ENCODE peak calls at places on chromosomes 11 and 22, in five cellular contexts. L is astrocyte of the spinal cord, J is tibial artery, R is right atrium auricular region, A is HFF-Myc. W is an unnamed sample.

GRCh38 chr11:83120328-83120727 is 36.6 kb upstream of the PCF11 start:
- DNase-seq in L (no peak), A (no peak), J (no peak), R (no peak), W (no peak)

GRCh38 chr11:71491531-71492329 is 35.3 kb upstream of the KRTAP5-7 start:
- DNase-seq in J (no peak), A (no peak), L (no peak), R (peak), W (no peak)

GRCh38 chr11:65423516-65424199 is 1.1 kb downstream of the NEAT1 start:
- DNase-seq in L (peak), J (peak), A (no peak), R (no peak), W (no peak)

GRCh38 chr22:27022256-27022655 is 364.9 kb downstream of the MIAT start:
- DNase-seq in A (no peak), R (no peak), L (no peak), J (no peak), W (no peak)

GRCh38 chr11:70796601-70797000 is 398.3 kb downstream of the CTTN start:
- DNase-seq in J (no peak), L (no peak), A (no peak), R (no peak), W (no peak)

GRCh38 chr11:76510060-76511047 is 65.5 kb downstream of the EMSY start:
- DNase-seq in J (no peak), R (no peak), L (peak), A (no peak), W (no peak)

GRCh38 chr11:110076388-110076965 is 16.7 kb upstream of the ZC3H12C start:
- DNase-seq in A (no peak), L (no peak), J (no peak), R (no peak), W (peak)

GRCh38 chr11:380996-381395 is 11.7 kb downstream of the B4GALNT4 start:
- DNase-seq in L (no peak), A (no peak), J (no peak), R (no peak), W (no peak)

GRCh38 chr11:3894128-3894731 is 38.8 kb downstream of the STIM1 start:
- DNase-seq in J (no peak), R (no peak), A (no peak), L (no peak), W (peak)

GRCh38 chr11:127074151-127074761 is 73.7 kb upstream of the KIRREL3 start:
- DNase-seq in R (no peak), A (peak), J (no peak), L (peak), W (peak)

GRCh38 chr22:29207231-29207550 is 1.5 kb downstream of the EMID1 start:
- DNase-seq in R (no peak), A (no peak), J (no peak), L (no peak), W (no peak)

GRCh38 chr22:29842740-29843139 is 4.7 kb upstream of the ASCC2 start:
- DNase-seq in J (peak), L (peak), A (peak), R (peak), W (peak)

GRCh38 chr11:60836866-60837510 is 4.9 kb upstream of the CCDC86 start:
- DNase-seq in J (no peak), R (no peak), A (no peak), L (no peak), W (no peak)

GRCh38 chr11:89491141-89491690 is at the start of gene NOX4:
- DNase-seq in J (peak), R (peak), A (no peak), L (peak), W (peak)

GRCh38 chr22:30506507-30506968 is 1.0 kb upstream of the SEC14L4 start:
- DNase-seq in R (no peak), A (no peak), J (no peak), L (no peak), W (no peak)

GRCh38 chr11:35619754-35620640 is 1.7 kb downstream of the FJX1 start:
- DNase-seq in R (no peak), J (no peak), A (no peak), L (peak), W (peak)

GRCh38 chr11:28245131-28245530 is 136.9 kb downstream of the METTL15 start:
- DNase-seq in R (no peak), L (peak), A (no peak), J (no peak), W (no peak)

GRCh38 chr22:38505595-38506117 is 455 bp downstream of the DDX17 start:
- DNase-seq in L (peak), A (no peak), R (peak), J (peak), W (peak)

GRCh38 chr11:85752890-85753581 is 57.9 kb downstream of the SYTL2 start:
- DNase-seq in L (no peak), R (no peak), J (no peak), A (no peak), W (no peak)

GRCh38 chr11:78474451-78474850 is 56.8 kb upstream of the GAB2 start:
- DNase-seq in J (no peak), R (no peak), A (no peak), L (no peak), W (no peak)

GRCh38 chr11:117431436-117431835 is 103.8 kb downstream of the CEP164 start:
- DNase-seq in J (no peak), R (no peak), A (no peak), L (no peak), W (no peak)

GRCh38 chr11:93236741-93237675 is 39.2 kb upstream of the SLC36A4 start:
- DNase-seq in A (peak), L (peak), R (no peak), J (no peak), W (peak)

GRCh38 chr11:128522943-128523518 is 64.3 kb downstream of the ETS1 start:
- DNase-seq in L (no peak), R (no peak), J (no peak), A (no peak), W (no peak)

GRCh38 chr11:31692466-31692865 is 118.7 kb downstream of the PAX6 start:
- DNase-seq in J (no peak), A (no peak), L (no peak), R (no peak), W (no peak)

GRCh38 chr11:121513807-121514206 is 61.0 kb upstream of the SORL1-AS1 start:
- DNase-seq in A (no peak), J (no peak), L (no peak), R (no peak), W (no peak)

GRCh38 chr22:17086750-17087149 is 1.9 kb downstream of the IL17RA start:
- DNase-seq in L (no peak), A (no peak), J (peak), R (no peak), W (no peak)

GRCh38 chr11:33885338-33886005 is 6.4 kb downstream of the LMO2 start:
- DNase-seq in A (no peak), J (no peak), R (no peak), L (no peak), W (no peak)

GRCh38 chr11:124114942-124115781 is at the start of gene VWA5A:
- DNase-seq in A (peak), R (peak), J (peak), L (peak), W (peak)

GRCh38 chr22:22877523-22878210 is 9.9 kb upstream of the IGLL5 start:
- DNase-seq in R (no peak), J (no peak), L (peak), A (peak), W (peak)

GRCh38 chr11:84260862-84261261 is 974.7 kb upstream of the CCDC90B start:
- DNase-seq in L (peak), J (no peak), R (no peak), A (no peak), W (no peak)

GRCh38 chr22:48270731-48271130 is 1508.3 kb downstream of the TBC1D22A start:
- DNase-seq in J (no peak), L (no peak), R (no peak), A (no peak), W (no peak)

GRCh38 chr11:3132831-3133455 is 32.2 kb downstream of the OSBPL5 start:
- DNase-seq in R (no peak), A (no peak), J (no peak), L (no peak), W (no peak)

GRCh38 chr11:76910620-76911414 is 50.1 kb downstream of the ACER3 start:
- DNase-seq in A (no peak), J (peak), L (no peak), R (no peak), W (peak)

GRCh38 chr11:108592591-108593213 is 866 bp downstream of the EXPH5 start:
- DNase-seq in R (no peak), A (no peak), J (peak), L (no peak), W (no peak)

GRCh38 chr22:39530692-39531331 is 1.7 kb downstream of the RPS19BP1 start:
- DNase-seq in L (peak), J (no peak), A (no peak), R (no peak), W (peak)

GRCh38 chr22:50059185-50059880 is 1.2 kb upstream of the TTLL8 start:
- DNase-seq in R (no peak), J (no peak), A (no peak), L (no peak), W (peak)
- TF ChIP-seq CTCF in R (no peak), J (no peak), A (no peak), L (no peak), W (no peak)

DNA sequence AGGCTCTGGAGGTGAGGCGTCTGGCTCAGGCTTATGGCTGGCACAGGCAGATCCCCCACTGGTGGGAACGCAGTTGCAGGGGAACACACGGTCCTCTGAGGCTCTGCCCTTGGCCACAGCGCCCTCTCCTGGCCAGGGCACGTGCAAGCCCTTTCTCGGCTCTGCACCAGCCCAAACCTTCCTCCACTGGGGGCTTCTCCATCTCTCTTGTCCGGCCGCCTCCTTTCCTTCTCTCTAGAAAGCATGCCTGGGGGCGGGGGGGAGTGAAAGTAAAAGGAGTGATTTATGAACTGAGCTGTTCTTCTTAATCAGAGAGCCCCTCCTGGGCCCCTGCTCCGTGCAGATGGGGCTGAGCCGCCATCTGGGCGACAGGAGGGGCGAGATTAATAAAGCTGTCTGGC is 56.5 kb downstream of the TP53I11 start:
- DNase-seq in J (peak), A (no peak), L (peak), R (peak), W (peak)
- TF ChIP-seq CTCF in J (peak), A (peak), L (peak), R (peak), W (peak)

DNA sequence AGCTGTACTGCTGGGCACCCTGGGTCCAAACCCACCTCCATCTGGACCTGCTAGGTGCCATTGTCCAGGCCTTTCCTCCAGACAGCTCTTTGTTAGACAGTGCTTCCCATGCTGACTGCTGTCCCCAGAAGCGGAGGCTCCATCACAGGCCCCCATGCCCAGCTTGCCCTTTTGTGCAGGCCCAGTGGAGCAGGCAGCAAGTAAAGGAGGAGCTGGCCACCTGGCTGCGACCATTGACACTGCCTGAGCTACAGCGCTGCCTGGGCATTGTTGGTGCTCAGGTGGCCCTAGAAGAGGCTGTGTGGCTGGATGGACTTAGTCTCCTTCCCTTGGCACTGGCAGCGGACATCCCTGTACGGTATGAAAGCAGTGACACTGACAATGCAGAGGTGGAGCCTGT is 1.5 kb downstream of the DNHD1 start:
- DNase-seq in R (no peak), L (no peak), A (no peak), J (no peak), W (no peak)
- TF ChIP-seq CTCF in R (no peak), L (no peak), A (no peak), J (no peak), W (no peak)

GRCh38 chr22:20060700-20061480 is 19.2 kb upstream of the DGCR8 start:
- DNase-seq in L (no peak), R (no peak), J (no peak), A (no peak), W (no peak)
- TF ChIP-seq CTCF in L (no peak), R (no peak), J (no peak), A (no peak), W (no peak)

DNA sequence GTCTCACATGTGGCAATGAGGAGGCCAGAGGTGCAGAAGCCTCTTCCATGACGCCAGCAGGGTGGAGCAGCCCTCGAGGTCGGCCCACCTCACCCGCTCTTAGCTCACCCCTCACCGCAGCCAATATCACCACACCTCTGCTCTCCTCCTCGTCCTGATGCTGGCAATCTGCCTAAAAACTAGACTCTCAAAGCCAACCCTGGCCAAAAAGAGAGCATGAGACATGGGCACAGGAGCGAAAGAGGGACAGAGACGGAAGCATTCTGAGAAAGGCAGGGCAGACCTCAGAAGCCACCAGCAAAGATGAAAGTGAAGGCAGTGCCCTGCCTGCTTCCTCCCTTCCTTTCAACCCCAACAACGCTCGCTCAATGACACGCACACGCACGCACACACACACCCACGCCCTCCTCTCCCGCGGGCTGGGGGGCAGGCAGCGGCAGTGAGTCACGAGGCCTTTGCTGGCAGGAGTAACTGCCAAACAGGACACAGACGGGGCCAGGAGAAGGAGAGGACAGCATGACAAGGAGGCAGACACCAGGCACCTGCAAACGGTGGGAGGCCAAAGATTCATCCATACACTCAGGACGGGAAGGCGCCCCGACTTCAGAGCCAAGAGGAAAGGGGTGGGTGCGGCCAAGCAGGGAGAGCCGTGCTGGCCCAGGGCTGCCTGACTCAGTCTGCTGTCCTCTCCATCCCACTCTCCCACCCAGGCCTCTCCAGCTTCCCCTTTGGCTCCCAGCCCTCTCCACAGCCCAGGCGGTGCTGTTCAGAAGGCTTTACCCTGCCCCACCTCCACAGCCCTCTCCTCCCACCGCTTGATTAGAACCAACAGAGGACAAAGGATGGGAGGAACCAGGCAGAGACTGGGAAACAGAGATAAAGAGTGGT is 11.4 kb downstream of the IGSF9B start:
- DNase-seq in J (no peak), A (no peak), L (no peak), R (peak), W (no peak)
- TF ChIP-seq CTCF in J (no peak), A (no peak), L (no peak), R (no peak), W (no peak)